ENCODE peak calls at places on chromosomes 16 and 17, in five cellular contexts. W, F, Y, Z and B are unnamed samples.

GRCh38 chr17:13337864-13338371 is 263.8 kb downstream of the HS3ST3A1 start:
- DNase-seq in Z (peak), F (no peak), W (peak), Y (no peak), B (no peak)

GRCh38 chr16:53091508-53092211 is 36.9 kb downstream of the CHD9 start:
- DNase-seq in F (peak), Y (peak), Z (peak), W (peak), B (no peak)

GRCh38 chr17:2222901-2223616 is 80.5 kb downstream of the SMG6 start:
- DNase-seq in Y (peak), F (peak), W (peak), Z (no peak), B (peak)

GRCh38 chr16:81524382-81524781 is 79.8 kb downstream of the CMIP start:
- DNase-seq in Z (no peak), Y (no peak), F (no peak), W (no peak), B (no peak)

GRCh38 chr17:82702161-82702932 is 3.8 kb upstream of the RAB40B start:
- DNase-seq in F (no peak), W (no peak), Y (peak), Z (no peak), B (no peak)

GRCh38 chr17:80154166-80154565 is 7.2 kb upstream of the EIF4A3 start:
- DNase-seq in Y (no peak), W (no peak), Z (peak), F (no peak), B (no peak)

GRCh38 chr17:58831780-58832179 is 76.1 kb downstream of the PPM1E start:
- DNase-seq in W (no peak), Y (no peak), F (no peak), Z (no peak), B (no peak)

GRCh38 chr17:3197219-3197618 is at the start of gene OR1A2:
- DNase-seq in Z (no peak), F (no peak), W (no peak), Y (no peak), B (no peak)

GRCh38 chr17:60528828-60529227 is 2.8 kb upstream of the APPBP2 start:
- DNase-seq in W (no peak), F (no peak), Y (no peak), Z (no peak), B (no peak)

GRCh38 chr17:43171761-43172487 is 910 bp downstream of the NBR1 start:
- DNase-seq in Z (peak), F (peak), W (peak), Y (peak), B (peak)

GRCh38 chr17:7466644-7467341 is 12.6 kb downstream of the ZBTB4 start:
- DNase-seq in Z (no peak), F (peak), Y (peak), W (no peak), B (no peak)

GRCh38 chr17:79031996-79032875 is 8.3 kb downstream of the C1QTNF1 start:
- DNase-seq in F (no peak), Y (no peak), W (no peak), Z (no peak), B (no peak)

GRCh38 chr17:39096435-39097158 is 54.8 kb downstream of the PLXDC1 start:
- DNase-seq in F (no peak), Y (peak), W (no peak), Z (no peak), B (no peak)

GRCh38 chr17:56661906-56662305 is 68.4 kb downstream of the NOG start:
- DNase-seq in W (no peak), Z (no peak), Y (no peak), F (no peak), B (no peak)
- TF ChIP-seq CTCF in W (no peak), Z (peak), Y (no peak), F (no peak), B (no peak)

GRCh38 chr17:29586676-29587469 is 2.6 kb downstream of the GIT1 start:
- DNase-seq in Z (no peak), Y (no peak), W (no peak), F (no peak), B (no peak)
- H3K4me3 ChIP-seq in Z (no peak), Y (no peak), W (no peak), F (peak), B (peak)

GRCh38 chr16:3032624-3033023 is 4.1 kb downstream of the BICDL2 start:
- DNase-seq in W (no peak), Y (no peak), F (no peak), Z (no peak), B (no peak)

GRCh38 chr16:3028716-3029319 is 5.0 kb downstream of the THOC6 start:
- DNase-seq in F (no peak), Z (peak), Y (no peak), W (no peak), B (no peak)

GRCh38 chr16:3029499-3030127 is 5.8 kb downstream of the THOC6 start:
- DNase-seq in F (no peak), Y (no peak), Z (peak), W (peak), B (no peak)

GRCh38 chr16:3030128-3030871 is 6.4 kb downstream of the BICDL2 start:
- DNase-seq in Z (no peak), F (no peak), W (no peak), Y (no peak), B (no peak)

DNA sequence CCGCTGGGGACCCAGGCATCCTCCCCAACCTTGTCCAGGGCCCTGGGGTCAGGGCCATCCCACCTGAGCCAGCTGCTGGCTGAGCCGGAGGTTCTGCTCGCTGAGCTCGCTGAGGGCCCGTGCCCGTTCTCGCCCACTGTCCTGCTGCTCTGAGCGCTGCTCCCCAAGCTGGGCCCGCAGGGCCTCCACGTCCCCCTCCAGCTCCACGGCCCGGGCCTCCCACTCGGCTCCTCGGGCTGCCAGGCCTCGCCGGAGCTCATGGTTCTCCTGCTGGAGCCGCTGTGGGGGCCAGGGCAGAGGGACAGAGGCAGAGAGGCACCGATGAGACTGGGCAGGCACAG is 5.9 kb downstream of the BICDL2 start:
- DNase-seq in F (no peak), W (no peak), Y (no peak), Z (no peak), B (no peak)
- TF ChIP-seq CTCF in F (no peak), W (no peak), Y (no peak), Z (no peak), B (no peak)

GRCh38 chr17:44384823-44385286 is 4.6 kb downstream of the ITGA2B start:
- DNase-seq in Z (peak), F (no peak), Y (no peak), W (no peak), B (no peak)
- H3K4me3 ChIP-seq in Z (peak), F (peak), Y (peak), W (peak), B (peak)

GRCh38 chr17:73969956-73970355 is 233.5 kb upstream of the RPL38 start:
- DNase-seq in Z (no peak), W (no peak), F (peak), Y (peak), B (no peak)

GRCh38 chr17:73973881-73974409 is 229.5 kb upstream of the RPL38 start:
- DNase-seq in W (no peak), Y (no peak), F (no peak), Z (no peak), B (no peak)

GRCh38 chr17:73972056-73972455 is 231.4 kb upstream of the RPL38 start:
- DNase-seq in Z (no peak), F (no peak), Y (no peak), W (no peak), B (no peak)

GRCh38 chr17:73972901-73973300 is 230.6 kb upstream of the RPL38 start:
- DNase-seq in Y (no peak), F (no peak), W (no peak), Z (no peak), B (no peak)

DNA sequence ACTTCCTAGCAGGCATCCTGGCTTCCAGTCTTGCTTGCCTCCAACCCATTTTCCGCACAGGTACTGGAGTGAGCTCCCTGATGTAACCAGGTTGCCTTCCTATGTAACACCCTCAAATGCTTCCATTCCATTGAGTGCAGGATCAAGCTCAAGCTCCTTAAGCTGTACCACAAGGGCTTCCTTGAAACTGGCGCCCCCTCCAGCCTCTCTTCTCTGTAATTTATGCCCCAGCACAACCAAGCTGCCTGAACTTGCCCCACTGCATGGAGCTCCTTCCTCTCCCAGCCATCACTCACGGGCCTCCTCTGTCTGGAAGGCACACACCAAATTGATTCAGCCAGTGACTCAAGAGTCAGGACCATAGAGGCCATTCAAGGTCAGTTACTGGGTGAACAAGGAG is 234.8 kb upstream of the RPL38 start:
- DNase-seq in Z (peak), F (no peak), Y (no peak), W (no peak), B (no peak)
- TF ChIP-seq CTCF in Z (peak), F (no peak), Y (no peak), W (no peak), B (no peak)

DNA sequence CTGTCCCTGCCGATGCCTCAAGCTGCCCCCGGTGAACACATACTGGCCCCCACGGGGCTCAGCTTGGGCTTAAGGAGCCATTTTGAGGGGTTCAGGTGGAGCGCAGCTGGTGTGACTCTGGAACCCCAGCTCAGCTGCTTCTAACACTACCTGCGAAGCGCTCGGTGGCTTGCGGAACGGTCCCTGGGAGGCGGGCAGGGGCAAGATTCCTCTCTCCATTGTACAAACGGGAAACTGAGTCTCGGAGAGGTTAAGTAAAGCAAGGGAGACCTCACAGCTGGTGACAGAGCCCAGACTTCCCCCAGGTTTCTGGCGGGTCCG is 11.8 kb downstream of the GALK1 start:
- DNase-seq in Z (no peak), W (no peak), F (no peak), Y (no peak), B (no peak)
- H3K4me3 ChIP-seq in Z (peak), W (no peak), F (peak), Y (peak), B (no peak)

DNA sequence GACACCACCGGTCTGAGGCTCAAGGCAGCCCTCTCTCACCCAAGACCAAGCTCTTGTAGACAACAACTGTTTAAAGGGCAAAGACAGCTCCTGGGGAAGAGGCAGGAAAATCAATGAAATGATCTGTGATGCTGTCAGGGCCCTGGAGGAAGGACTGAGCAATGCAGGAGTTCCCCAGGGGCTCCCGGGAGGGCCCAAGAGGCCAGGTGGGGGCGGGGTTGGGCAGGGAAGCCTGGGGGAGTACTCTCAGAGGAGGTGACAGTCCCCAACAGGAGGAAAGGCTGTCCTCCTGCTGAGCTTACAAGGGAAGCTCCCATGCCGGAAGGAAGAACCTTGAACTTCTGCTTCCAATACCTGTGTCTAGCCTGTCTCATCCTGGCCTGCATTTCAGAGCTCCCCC is 8.3 kb upstream of the NOS2 start:
- DNase-seq in Y (no peak), F (no peak), Z (peak), W (no peak), B (no peak)
- TF ChIP-seq CTCF in Y (no peak), F (no peak), Z (no peak), W (no peak), B (no peak)